ENCODE peak calls at places on chromosomes 12 and 14, in ten cellular contexts. L is breast epithelium; W is Peyer's patch; I is esophagus squamous epithelium; Q is CD8-positive, alpha-beta memory T cell; V is left ventricle myocardium inferior; O is heart left ventricle; X is PC-3; M is mesendoderm; K is effector memory CD4-positive, alpha-beta T cell. R is an unnamed sample. For H3K4me1, the result is how much of the 10 kb centered on the place peaks cover.

GRCh38 chr12:124466200-124467128 is 100.9 kb downstream of the NCOR2 start:
- DNase-seq in K (peak), O (peak), X (no peak), L (no peak), V (peak), Q (peak), W (peak), M (no peak), I (peak), R (no peak)

GRCh38 chr12:62703011-62703380 is 232.0 kb downstream of the PPM1H start:
- DNase-seq in I (no peak), W (no peak), Q (no peak), M (peak), O (no peak), V (no peak), L (no peak), K (no peak), X (peak), R (no peak)

GRCh38 chr14:52266179-52266578 is 1.3 kb upstream of the PTGDR start:
- DNase-seq in M (no peak), V (no peak), L (no peak), Q (no peak), K (no peak), X (no peak), I (no peak), W (no peak), O (peak), R (peak)

GRCh38 chr14:63745858-63746425 is 18.1 kb upstream of the SGPP1 start:
- DNase-seq in O (no peak), I (no peak), K (peak), V (no peak), X (no peak), L (no peak), W (no peak), M (no peak), Q (no peak), R (no peak)

GRCh38 chr12:3545121-3545796 is 54.3 kb downstream of the PRMT8 start:
- DNase-seq in K (no peak), X (peak), Q (no peak), I (no peak), M (peak), V (no peak), W (no peak), L (no peak), O (no peak), R (no peak)

GRCh38 chr14:52219488-52220084 is 47.9 kb upstream of the PTGDR start:
- DNase-seq in Q (no peak), O (no peak), K (no peak), L (no peak), V (no peak), I (no peak), W (no peak), M (no peak), X (no peak), R (no peak)

GRCh38 chr14:58873228-58873953 is 235.6 kb downstream of the DACT1 start:
- DNase-seq in X (no peak), I (no peak), O (no peak), L (no peak), K (no peak), V (no peak), W (peak), Q (no peak), M (peak), R (no peak)

GRCh38 chr14:53533384-53533975 is 380.4 kb upstream of the DDHD1 start:
- DNase-seq in M (no peak), K (no peak), W (no peak), X (no peak), L (no peak), V (no peak), Q (no peak), I (no peak), O (no peak), R (no peak)

GRCh38 chr12:30975581-30975980 is 49.0 kb downstream of the TSPAN11 start:
- DNase-seq in V (no peak), M (no peak), X (peak), W (no peak), Q (no peak), L (no peak), I (no peak), O (no peak), K (no peak), R (no peak)

GRCh38 chr14:92615451-92615850 is 101.9 kb downstream of the RIN3 start:
- DNase-seq in I (no peak), X (peak), K (peak), O (no peak), V (no peak), W (peak), Q (peak), L (no peak), M (peak), R (no peak)

GRCh38 chr12:67759829-67760228 is 111.3 kb downstream of the DYRK2 start:
- DNase-seq in Q (no peak), O (no peak), K (no peak), L (no peak), M (no peak), W (no peak), X (peak), I (no peak), V (no peak), R (no peak)

GRCh38 chr14:101405931-101406330 is 155.4 kb upstream of the DIO3 start:
- DNase-seq in X (no peak), M (no peak), L (no peak), K (no peak), V (no peak), O (no peak), I (no peak), W (no peak), Q (no peak), R (no peak)

GRCh38 chr12:22110176-22110575 is 64.2 kb downstream of the CMAS start:
- DNase-seq in V (no peak), X (no peak), I (no peak), O (no peak), W (no peak), L (no peak), Q (no peak), M (no peak), K (no peak), R (no peak)

GRCh38 chr12:68479261-68479581 is 131.5 kb upstream of the RAP1B start:
- DNase-seq in I (no peak), K (no peak), L (no peak), M (no peak), O (no peak), W (no peak), X (no peak), Q (no peak), V (no peak), R (peak)

GRCh38 chr14:68139466-68140110 is 320.0 kb downstream of the RAD51B start:
- DNase-seq in W (no peak), K (no peak), V (no peak), O (no peak), M (no peak), X (peak), Q (no peak), L (no peak), I (no peak), R (no peak)

GRCh38 chr14:81516941-81517797 is 16.5 kb downstream of the SEL1L start:
- DNase-seq in X (peak), K (no peak), L (no peak), Q (no peak), V (no peak), O (no peak), I (no peak), W (no peak), M (peak), R (peak)

GRCh38 chr12:124861898-124862676 is 1.6 kb downstream of the SCARB1 start:
- DNase-seq in O (no peak), V (no peak), X (no peak), M (no peak), L (no peak), K (no peak), Q (no peak), I (no peak), W (no peak), R (no peak)

GRCh38 chr12:69688021-69688420 is 11.1 kb downstream of the BEST3 start:
- DNase-seq in Q (no peak), W (no peak), M (peak), L (no peak), I (no peak), X (peak), V (no peak), O (no peak), K (no peak), R (peak)

GRCh38 chr14:86934196-86934595 is 1058.8 kb downstream of the GALC start:
- DNase-seq in Q (no peak), V (no peak), L (no peak), O (no peak), X (no peak), W (no peak), M (no peak), K (no peak), I (no peak), R (no peak)

GRCh38 chr14:101723061-101723595 is 38.4 kb upstream of the PPP2R5C start:
- DNase-seq in W (no peak), M (no peak), L (no peak), I (no peak), V (no peak), Q (no peak), K (no peak), X (no peak), O (no peak), R (no peak)

GRCh38 chr14:97946291-97946690 is 1149.1 kb downstream of the VRK1 start:
- DNase-seq in Q (no peak), X (no peak), V (no peak), O (no peak), K (no peak), W (no peak), M (peak), L (no peak), I (no peak), R (no peak)

GRCh38 chr14:68685419-68686211 is 107.3 kb downstream of the ZFP36L1 start:
- DNase-seq in L (no peak), W (no peak), V (no peak), I (peak), M (peak), K (peak), O (no peak), X (peak), Q (peak), R (peak)

GRCh38 chr14:51419685-51420084 is 179.6 kb downstream of the TMX1 start:
- DNase-seq in I (no peak), V (no peak), L (no peak), Q (no peak), K (peak), O (no peak), X (no peak), W (no peak), M (no peak), R (no peak)

GRCh38 chr12:45415393-45415817 is 199.5 kb downstream of the ANO6 start:
- DNase-seq in O (peak), I (no peak), V (peak), L (no peak), Q (no peak), X (peak), K (no peak), M (peak), W (no peak), R (peak)

GRCh38 chr12:45703942-45704341 is 25.6 kb upstream of the ARID2 start:
- DNase-seq in M (no peak), L (no peak), Q (no peak), I (no peak), X (peak), K (no peak), W (no peak), V (no peak), O (no peak), R (peak)

GRCh38 chr14:72636871-72637270 is 257.0 kb downstream of the DPF3 start:
- DNase-seq in M (no peak), X (peak), Q (no peak), O (no peak), W (no peak), K (no peak), I (no peak), V (no peak), L (no peak), R (no peak)

GRCh38 chr14:88821378-88821777 is 3.1 kb upstream of the TTC8 start:
- DNase-seq in L (no peak), I (no peak), V (no peak), X (no peak), Q (no peak), K (no peak), M (no peak), W (no peak), O (no peak), R (no peak)

GRCh38 chr14:60653709-60654161 is 4.5 kb upstream of the SIX1 start:
- DNase-seq in Q (no peak), X (no peak), W (no peak), L (no peak), V (no peak), I (no peak), O (no peak), M (peak), K (no peak), R (no peak)

GRCh38 chr14:82861321-82861720 is 1327.7 kb upstream of the SEL1L start:
- DNase-seq in M (no peak), L (no peak), K (no peak), I (no peak), X (no peak), W (no peak), V (no peak), Q (no peak), O (no peak), R (no peak)

GRCh38 chr14:56895154-56895553 is 84.9 kb upstream of the OTX2 start:
- DNase-seq in M (peak), X (no peak), Q (no peak), W (no peak), I (no peak), L (no peak), V (no peak), O (no peak), K (no peak), R (no peak)

GRCh38 chr14:52069617-52070431 is 965 bp upstream of the NID2 start:
- DNase-seq in L (no peak), O (peak), M (peak), X (no peak), W (no peak), V (no peak), K (no peak), I (no peak), Q (no peak), R (peak)

GRCh38 chr12:64912501-64912900 is 88.1 kb downstream of the TBC1D30 start:
- DNase-seq in L (no peak), X (peak), O (peak), W (no peak), Q (no peak), M (no peak), V (no peak), K (no peak), I (no peak), R (peak)

GRCh38 chr12:14955876-14956811 is 5.3 kb downstream of the ARHGDIB start:
- DNase-seq in V (no peak), K (no peak), L (no peak), M (no peak), W (no peak), X (no peak), Q (no peak), O (no peak), I (no peak), R (no peak)

GRCh38 chr14:73785336-73785833 is 66.2 kb upstream of the PTGR2 start:
- DNase-seq in M (peak), X (peak), K (no peak), Q (no peak), V (no peak), I (no peak), W (peak), L (no peak), O (no peak), R (peak)

GRCh38 chr12:3630621-3631271 is 122.2 kb downstream of the CRACR2A start:
- DNase-seq in Q (no peak), V (no peak), M (no peak), X (no peak), O (no peak), I (no peak), W (no peak), K (no peak), L (no peak), R (no peak)

DNA sequence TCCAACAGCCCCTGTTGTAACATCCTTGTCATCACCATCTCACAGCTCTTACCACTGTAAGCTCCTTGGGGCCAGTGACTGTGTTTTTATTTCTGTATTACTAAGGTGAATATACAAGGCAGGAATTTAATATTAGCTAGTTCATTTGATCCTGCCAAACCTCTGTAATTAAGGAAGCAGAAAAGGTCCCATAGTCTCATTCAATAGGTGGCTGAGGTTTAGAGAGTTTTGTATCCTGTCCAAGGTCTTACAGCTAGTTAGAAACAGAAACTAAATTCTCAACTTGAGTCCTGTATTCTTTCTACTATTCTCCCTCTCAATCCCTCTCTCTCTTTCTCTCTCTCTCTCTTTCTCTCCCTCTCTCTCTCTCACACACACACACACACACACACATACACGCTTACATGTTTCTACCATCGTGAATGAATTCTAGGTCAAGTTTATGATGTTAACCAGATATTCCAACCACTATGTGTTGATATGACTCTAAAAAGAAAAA is 543 bp upstream of the GLIPR1 start:
- DNase-seq in X (peak), K (no peak), M (no peak), L (no peak), V (no peak), I (no peak), O (no peak), Q (no peak), W (no peak), R (peak)
- H3K4me1 ChIP-seq in X (under half), K (half or more), M (under half), L (under half), V (under half), I (under half), O (under half), Q (half or more), W (under half), R (under half)

DNA sequence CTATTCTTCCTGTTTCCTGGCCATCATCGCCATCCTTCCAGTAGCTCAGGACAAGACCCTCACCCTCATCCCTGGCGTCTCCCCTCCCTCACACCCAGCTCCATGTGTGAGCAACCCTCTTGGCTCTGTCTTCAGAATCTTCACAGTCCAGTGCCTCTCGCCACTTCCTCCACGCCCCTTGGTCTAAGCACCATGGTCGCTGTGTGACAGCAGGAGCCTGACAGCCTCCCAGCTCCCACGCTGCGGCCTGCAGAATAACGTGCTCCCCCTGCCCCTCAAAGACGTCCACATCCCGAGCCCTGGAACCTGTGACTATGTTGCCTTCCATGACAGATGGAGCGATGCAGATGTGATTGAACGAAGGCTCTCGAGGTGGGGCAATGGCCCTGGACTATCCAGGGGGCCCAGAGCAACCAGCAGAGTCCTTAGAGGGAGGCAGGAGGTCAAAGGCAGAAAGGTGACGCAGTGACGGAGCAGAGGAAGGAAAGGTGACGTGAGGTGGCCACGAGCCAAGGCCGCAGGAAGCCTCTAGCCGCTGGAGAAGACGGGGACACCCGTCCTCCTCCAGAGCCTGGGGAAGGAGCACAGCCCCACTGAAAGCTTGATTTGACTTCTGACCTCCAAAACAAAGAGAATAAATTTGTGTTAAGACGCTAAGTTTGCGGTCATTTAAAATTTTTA is 139.8 kb downstream of the CALM1 start:
- DNase-seq in W (no peak), I (no peak), L (no peak), M (no peak), K (no peak), Q (no peak), X (no peak), O (no peak), V (peak), R (peak)
- H3K27ac ChIP-seq in W (no peak), I (no peak), L (no peak), M (no peak), K (no peak), Q (no peak), X (no peak), O (peak), V (peak), R (no peak)

GRCh38 chr12:6430990-6431353 is 13.8 kb upstream of the CD27 start:
- DNase-seq in M (no peak), L (no peak), W (no peak), O (no peak), X (no peak), K (no peak), Q (no peak), I (no peak), V (no peak), R (no peak)

GRCh38 chr12:6426882-6427671 is 17.7 kb upstream of the CD27 start:
- DNase-seq in V (no peak), O (no peak), Q (peak), W (no peak), L (no peak), K (peak), X (no peak), M (no peak), I (no peak), R (no peak)

GRCh38 chr12:6428326-6428725 is 16.4 kb upstream of the CD27 start:
- DNase-seq in L (no peak), V (no peak), M (no peak), K (no peak), W (no peak), I (no peak), O (no peak), X (no peak), Q (no peak), R (no peak)

GRCh38 chr12:6432991-6433390 is 11.8 kb upstream of the CD27 start:
- DNase-seq in V (no peak), K (no peak), L (no peak), X (no peak), I (no peak), W (no peak), O (no peak), M (no peak), Q (peak), R (no peak)

GRCh38 chr12:6430124-6430989 is 14.4 kb upstream of the CD27 start:
- DNase-seq in L (no peak), Q (peak), M (no peak), I (no peak), V (peak), W (peak), K (no peak), X (peak), O (peak), R (peak)
- H3K4me1 ChIP-seq in L (under half), Q (half or more), M (under half), I (under half), V (under half), W (under half), K (under half), X (under half), O (under half), R (under half)

GRCh38 chr12:120668797-120669054 is 18.2 kb upstream of the MLEC start:
- DNase-seq in X (no peak), O (no peak), K (no peak), V (no peak), M (no peak), W (no peak), I (no peak), Q (no peak), L (no peak), R (no peak)
- H3K27ac ChIP-seq in X (no peak), O (peak), K (no peak), V (peak), M (no peak), W (no peak), I (no peak), Q (no peak), L (no peak), R (no peak)

DNA sequence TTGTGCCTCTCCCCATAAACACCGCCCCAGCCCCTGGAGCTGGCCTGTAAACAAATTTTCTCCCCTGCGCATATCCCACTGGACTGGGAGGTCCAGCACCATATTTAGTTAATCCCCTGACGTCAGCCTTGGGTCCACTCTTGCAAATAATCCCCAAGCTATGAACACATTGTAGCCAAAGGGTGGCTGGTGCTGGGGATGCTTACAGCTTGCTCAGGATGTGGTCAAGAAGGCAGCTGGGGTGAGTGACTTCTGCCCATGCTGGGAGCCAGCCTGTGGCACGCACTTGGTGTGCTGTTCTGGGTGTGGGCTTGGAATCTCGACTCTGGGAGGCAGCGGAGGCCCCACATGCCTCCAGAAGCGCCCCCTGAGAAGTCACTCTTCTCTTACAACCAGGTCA is 32.1 kb downstream of the CMKLR1 start:
- DNase-seq in O (no peak), V (no peak), M (no peak), Q (no peak), I (no peak), K (no peak), L (no peak), W (no peak), X (no peak), R (peak)
- H3K4me1 ChIP-seq in O (half or more), V (half or more), M (under half), Q (under half), I (under half), K (under half), L (under half), W (under half), X (under half), R (under half)

DNA sequence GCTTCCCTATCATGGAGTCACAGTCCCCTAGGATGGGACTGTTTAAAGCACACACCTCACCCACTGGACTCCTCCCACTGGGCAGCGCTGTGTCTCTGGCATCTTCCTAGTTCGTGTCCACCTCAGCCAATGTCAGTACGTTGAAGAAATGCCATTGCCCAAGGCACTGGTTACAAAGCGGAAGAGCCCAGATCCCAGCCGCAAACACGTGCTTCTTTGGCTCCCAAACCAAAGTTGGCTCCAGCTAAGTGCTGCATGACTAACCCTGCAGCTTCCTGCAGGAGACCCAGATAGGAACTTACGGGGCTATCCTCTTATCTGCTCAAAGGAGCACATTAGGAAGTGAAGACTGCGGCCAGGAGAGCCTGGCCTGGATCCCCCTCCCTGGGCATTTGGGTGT is 9.3 kb downstream of the SYNE3 start:
- DNase-seq in V (peak), M (peak), L (peak), O (peak), K (no peak), X (peak), Q (no peak), I (no peak), W (no peak), R (peak)
- H3K27ac ChIP-seq in V (peak), M (no peak), L (peak), O (peak), K (no peak), X (peak), Q (no peak), I (peak), W (no peak), R (peak)